ENCODE peak calls at places on chromosomes 13 and 19, in eight cellular contexts. One of them, this sample, is unnamed.

GRCh38 chr13:39282400-39282972 is 244.2 kb downstream of the NHLRC3 start:
- DNase-seq in anterior cingulate cortex: no peak
- DNase-seq in activated T-cell treated with anti-CD3 and anti-CD28 coated beads for 24 hours: no peak
- DNase-seq in fibroblast of the aortic adventitia: no peak
- DNase-seq in HS-5: no peak
- DNase-seq in NCI-H1092: no peak
- DNase-seq in pancreas: no peak
- DNase-seq in stomach: no peak
- DNase-seq in this sample: no peak

GRCh38 chr13:97256343-97256783 is 34.2 kb downstream of the MBNL2 start:
- DNase-seq in anterior cingulate cortex: no peak
- DNase-seq in activated T-cell treated with anti-CD3 and anti-CD28 coated beads for 24 hours: no peak
- DNase-seq in fibroblast of the aortic adventitia: peak; percentile 99
- DNase-seq in HS-5: peak; percentile 57
- DNase-seq in NCI-H1092: no peak
- DNase-seq in pancreas: no peak
- DNase-seq in stomach: no peak
- DNase-seq in this sample: no peak

GRCh38 chr13:39483326-39483725 is 119.7 kb downstream of the LHFPL6 start:
- DNase-seq in anterior cingulate cortex: no peak
- DNase-seq in activated T-cell treated with anti-CD3 and anti-CD28 coated beads for 24 hours: no peak
- DNase-seq in fibroblast of the aortic adventitia: peak; percentile 65
- DNase-seq in HS-5: no peak
- DNase-seq in NCI-H1092: no peak
- DNase-seq in pancreas: no peak
- DNase-seq in stomach: no peak
- DNase-seq in this sample: no peak

GRCh38 chr19:45224645-45225044 is 20.6 kb downstream of the EXOC3L2 start:
- DNase-seq in anterior cingulate cortex: no peak
- DNase-seq in activated T-cell treated with anti-CD3 and anti-CD28 coated beads for 24 hours: no peak
- DNase-seq in fibroblast of the aortic adventitia: no peak
- DNase-seq in HS-5: no peak
- DNase-seq in NCI-H1092: no peak
- DNase-seq in pancreas: no peak
- DNase-seq in stomach: no peak
- DNase-seq in this sample: no peak

GRCh38 chr19:47036233-47036651 is 12.2 kb downstream of the TMEM160 start:
- DNase-seq in anterior cingulate cortex: no peak
- DNase-seq in activated T-cell treated with anti-CD3 and anti-CD28 coated beads for 24 hours: no peak
- DNase-seq in fibroblast of the aortic adventitia: no peak
- DNase-seq in HS-5: no peak
- DNase-seq in NCI-H1092: peak; percentile 7
- DNase-seq in pancreas: no peak
- DNase-seq in stomach: peak; percentile 54
- DNase-seq in this sample: peak; percentile 37

GRCh38 chr19:40650749-40651305 is 39.6 kb downstream of the NUMBL start:
- DNase-seq in anterior cingulate cortex: no peak
- DNase-seq in activated T-cell treated with anti-CD3 and anti-CD28 coated beads for 24 hours: no peak
- DNase-seq in fibroblast of the aortic adventitia: peak; percentile 98
- DNase-seq in HS-5: no peak
- DNase-seq in NCI-H1092: no peak
- DNase-seq in pancreas: no peak
- DNase-seq in stomach: no peak
- DNase-seq in this sample: no peak

GRCh38 chr19:2398735-2399305 is 28.6 kb downstream of the TIMM13 start:
- DNase-seq in anterior cingulate cortex: no peak
- DNase-seq in activated T-cell treated with anti-CD3 and anti-CD28 coated beads for 24 hours: no peak
- DNase-seq in fibroblast of the aortic adventitia: no peak
- DNase-seq in HS-5: no peak
- DNase-seq in NCI-H1092: no peak
- DNase-seq in pancreas: no peak
- DNase-seq in stomach: no peak
- DNase-seq in this sample: no peak

GRCh38 chr13:71374471-71375041 is 492.4 kb downstream of the DACH1 start:
- DNase-seq in anterior cingulate cortex: no peak
- DNase-seq in activated T-cell treated with anti-CD3 and anti-CD28 coated beads for 24 hours: no peak
- DNase-seq in fibroblast of the aortic adventitia: no peak
- DNase-seq in HS-5: no peak
- DNase-seq in NCI-H1092: no peak
- DNase-seq in pancreas: no peak
- DNase-seq in stomach: no peak
- DNase-seq in this sample: no peak

GRCh38 chr19:12782424-12783225 is 7.3 kb upstream of the HOOK2 start:
- DNase-seq in anterior cingulate cortex: peak; percentile 91
- DNase-seq in activated T-cell treated with anti-CD3 and anti-CD28 coated beads for 24 hours: peak; percentile 83
- DNase-seq in fibroblast of the aortic adventitia: peak; percentile 91
- DNase-seq in HS-5: no peak
- DNase-seq in NCI-H1092: peak; percentile 85
- DNase-seq in pancreas: peak; percentile 85
- DNase-seq in stomach: peak; percentile 80
- DNase-seq in this sample: peak; percentile 69

This sample was measured in NCI-H2029.